ENCODE peak calls at places on chromosome X, in nine cellular contexts. C is Karpas-422; X is GM23338; Y is left ventricle myocardium inferior; Z is lower leg skin; P is BJ; H is endodermal cell; M is CD4-positive, alpha-beta memory T cell; A is aorta. J is an unnamed sample.

GRCh38 chrX:70476934-70477733 is 32.5 kb downstream of the DLG3 start:
- DNase-seq in C (no peak), X (peak; percentile 59), Y (no peak), Z (no peak), P (peak; percentile 15), H (peak; percentile 82), M (no peak), A (no peak), J (no peak)

GRCh38 chrX:17413228-17413627 is 38.2 kb downstream of the NHS start:
- DNase-seq in C (no peak), X (no peak), Y (no peak), Z (no peak), P (peak; percentile 56), H (no peak), M (no peak), A (no peak), J (no peak)

GRCh38 chrX:71619193-71619592 is 882 bp upstream of the CXCR3 start:
- DNase-seq in C (no peak), X (no peak), Y (no peak), Z (no peak), P (no peak), H (no peak), M (peak; percentile 89), A (peak; percentile 5), J (no peak)

GRCh38 chrX:154023276-154024000 is 3.7 kb upstream of the IRAK1 start:
- DNase-seq in C (no peak), X (no peak), Y (no peak), Z (no peak), P (no peak), H (no peak), M (no peak), A (no peak), J (no peak)

GRCh38 chrX:106331606-106332005 is 163.5 kb downstream of the PWWP3B start:
- DNase-seq in C (peak; percentile 45), X (no peak), Y (no peak), Z (no peak), P (no peak), H (no peak), M (no peak), A (no peak), J (no peak)

GRCh38 chrX:72128881-72129280 is 2.8 kb downstream of the RTL5 start:
- DNase-seq in C (no peak), X (peak; percentile 58), Y (no peak), Z (peak; percentile 82), P (no peak), H (peak; percentile 78), M (no peak), A (no peak), J (no peak)

GRCh38 chrX:123267220-123267619 is 83.1 kb downstream of the GRIA3 start:
- DNase-seq in C (no peak), X (no peak), Y (no peak), Z (no peak), P (no peak), H (no peak), M (no peak), A (no peak), J (no peak)

GRCh38 chrX:137568741-137569469 is 3.0 kb downstream of the ZIC3 start:
- DNase-seq in C (no peak), X (no peak), Y (no peak), Z (no peak), P (no peak), H (peak; percentile 69), M (no peak), A (no peak), J (no peak)

DNA sequence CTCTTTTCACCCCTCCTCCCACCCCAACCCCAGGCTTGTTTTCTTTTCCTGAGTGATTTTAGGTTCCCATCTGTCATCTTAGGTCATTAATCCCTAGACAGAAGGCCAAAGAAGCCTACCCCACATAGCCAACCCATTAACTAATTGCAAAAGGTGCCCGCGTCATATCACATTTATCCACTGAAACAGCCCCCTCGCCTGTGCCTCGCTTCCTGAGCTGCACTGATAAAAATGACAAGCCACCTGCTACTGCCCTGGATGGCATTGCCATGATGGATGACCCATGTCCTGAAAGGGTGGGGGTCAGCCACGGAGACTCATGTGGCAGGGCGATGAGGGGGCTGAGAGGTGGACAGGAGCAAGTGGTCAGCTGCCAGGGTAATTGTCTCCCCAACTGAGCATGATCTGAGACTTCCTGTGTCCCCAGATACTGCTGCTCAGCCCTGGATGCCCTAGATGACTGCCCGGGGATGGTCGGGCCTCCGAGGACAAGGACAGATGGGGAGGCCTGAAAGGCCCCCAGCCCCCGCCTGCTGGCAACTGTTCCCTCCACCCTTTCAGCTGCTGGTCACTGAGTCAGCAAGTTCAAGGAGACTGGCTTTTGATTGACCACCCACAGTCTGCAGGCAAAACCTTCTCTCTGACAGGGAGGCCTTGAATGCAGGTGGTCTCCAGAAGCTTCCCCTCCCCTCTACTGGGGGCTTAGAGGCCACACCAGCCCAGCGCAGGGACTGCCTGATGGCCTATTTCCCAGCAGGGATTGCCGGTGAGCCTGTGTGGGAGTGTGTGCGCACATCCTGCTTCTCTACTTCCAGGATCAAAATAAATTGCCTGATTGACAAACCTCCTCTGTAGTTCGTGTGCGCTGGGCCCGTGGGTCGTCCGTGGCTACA is 496.3 kb downstream of the BCOR start:
- DNase-seq in C (no peak), X (no peak), Y (no peak), Z (no peak), P (no peak), H (no peak), M (no peak), A (no peak), J (no peak)
- H3K4me3 ChIP-seq in C (no peak overlapping the region), X (no peak overlapping the region), Y (no peak overlapping the region), Z (no peak overlapping the region), P (no peak overlapping the region), H (no peak overlapping the region), M (no peak overlapping the region), A (no peak overlapping the region), J (no peak overlapping the region)

GRCh38 chrX:15815779-15816452 is 25.6 kb downstream of the ZRSR2 start:
- DNase-seq in C (peak; percentile 79), X (peak; percentile 63), Y (no peak), Z (no peak), P (no peak), H (peak; percentile 80), M (no peak), A (no peak), J (peak; percentile 42)

GRCh38 chrX:15816886-15817285 is 26.6 kb downstream of the ZRSR2 start:
- DNase-seq in C (no peak), X (peak; percentile 11), Y (no peak), Z (no peak), P (no peak), H (peak; percentile 50), M (peak; percentile 65), A (no peak), J (peak; percentile 81)

GRCh38 chrX:15820106-15821073 is 30.1 kb downstream of the ZRSR2 start:
- DNase-seq in C (no peak), X (no peak), Y (no peak), Z (no peak), P (no peak), H (no peak), M (no peak), A (no peak), J (no peak)

GRCh38 chrX:15814811-15815210 is 24.5 kb downstream of the ZRSR2 start:
- DNase-seq in C (no peak), X (no peak), Y (no peak), Z (no peak), P (no peak), H (no peak), M (no peak), A (no peak), J (no peak)

GRCh38 chrX:15816453-15816838 is 26.2 kb downstream of the ZRSR2 start:
- DNase-seq in C (no peak), X (peak; percentile 51), Y (no peak), Z (no peak), P (no peak), H (no peak), M (no peak), A (no peak), J (no peak)
- H3K4me3 ChIP-seq in C (no peak overlapping the region), X (no peak overlapping the region), Y (no peak overlapping the region), Z (no peak overlapping the region), P (no peak overlapping the region), H (no peak overlapping the region), M (no peak overlapping the region), A (no peak overlapping the region), J (no peak overlapping the region)

GRCh38 chrX:19674041-19674769 is 158.9 kb upstream of the MAP3K15 start:
- DNase-seq in C (no peak), X (no peak), Y (no peak), Z (no peak), P (no peak), H (no peak), M (no peak), A (no peak), J (no peak)

GRCh38 chrX:19670321-19670750 is 155.0 kb upstream of the MAP3K15 start:
- DNase-seq in C (no peak), X (no peak), Y (no peak), Z (no peak), P (no peak), H (no peak), M (no peak), A (no peak), J (no peak)

GRCh38 chrX:19673334-19674040 is 158.2 kb upstream of the MAP3K15 start:
- DNase-seq in C (no peak), X (no peak), Y (peak; percentile 58), Z (peak; percentile 87), P (peak; percentile 64), H (no peak), M (no peak), A (peak; percentile 83), J (no peak)

GRCh38 chrX:19672211-19672814 is 157.0 kb upstream of the MAP3K15 start:
- DNase-seq in C (no peak), X (no peak), Y (no peak), Z (no peak), P (no peak), H (no peak), M (no peak), A (no peak), J (no peak)

DNA sequence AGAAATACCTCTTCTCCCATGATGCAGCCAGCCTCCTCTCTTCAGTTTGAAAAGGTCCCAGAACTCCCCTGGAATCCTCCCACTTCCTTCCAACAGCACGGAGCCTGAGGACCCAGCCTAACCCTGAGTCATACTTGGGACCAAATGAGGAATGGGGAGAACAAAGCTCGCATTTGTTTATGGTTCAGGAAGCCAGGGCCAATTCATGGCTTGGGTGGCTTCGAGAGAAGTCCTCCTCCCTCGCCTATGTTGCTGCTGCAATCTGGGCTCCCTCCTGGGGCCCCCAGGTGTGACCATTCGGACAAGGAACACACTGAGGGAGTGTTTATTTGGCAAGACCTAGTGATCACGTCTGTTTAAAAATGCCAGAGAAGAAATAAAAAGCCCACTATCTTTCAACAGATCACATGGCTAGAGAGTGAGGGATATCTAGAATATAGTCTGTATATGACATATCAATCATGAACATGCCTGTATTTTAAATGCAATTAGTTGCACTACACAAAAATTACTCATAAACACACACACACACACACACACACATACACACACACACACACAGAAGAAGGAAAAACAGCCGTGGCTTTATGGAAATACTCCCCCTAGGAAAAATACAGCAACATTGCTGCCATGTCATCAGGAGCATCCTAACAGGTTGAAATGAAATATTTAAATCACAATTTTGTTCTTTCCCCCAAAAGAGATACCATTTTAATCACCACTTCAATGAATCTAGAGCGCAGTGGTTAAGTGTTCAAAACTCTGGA is 155.7 kb upstream of the MAP3K15 start:
- DNase-seq in C (no peak), X (peak; percentile 29), Y (peak; percentile 22), Z (no peak), P (no peak), H (peak; percentile 53), M (no peak), A (no peak), J (no peak)
- H3K4me3 ChIP-seq in C (no peak overlapping the region), X (no peak overlapping the region), Y (peak overlapping the region; percentile 41), Z (no peak overlapping the region), P (peak overlapping the region; percentile 28), H (no peak overlapping the region), M (no peak overlapping the region), A (no peak overlapping the region), J (no peak overlapping the region)

DNA sequence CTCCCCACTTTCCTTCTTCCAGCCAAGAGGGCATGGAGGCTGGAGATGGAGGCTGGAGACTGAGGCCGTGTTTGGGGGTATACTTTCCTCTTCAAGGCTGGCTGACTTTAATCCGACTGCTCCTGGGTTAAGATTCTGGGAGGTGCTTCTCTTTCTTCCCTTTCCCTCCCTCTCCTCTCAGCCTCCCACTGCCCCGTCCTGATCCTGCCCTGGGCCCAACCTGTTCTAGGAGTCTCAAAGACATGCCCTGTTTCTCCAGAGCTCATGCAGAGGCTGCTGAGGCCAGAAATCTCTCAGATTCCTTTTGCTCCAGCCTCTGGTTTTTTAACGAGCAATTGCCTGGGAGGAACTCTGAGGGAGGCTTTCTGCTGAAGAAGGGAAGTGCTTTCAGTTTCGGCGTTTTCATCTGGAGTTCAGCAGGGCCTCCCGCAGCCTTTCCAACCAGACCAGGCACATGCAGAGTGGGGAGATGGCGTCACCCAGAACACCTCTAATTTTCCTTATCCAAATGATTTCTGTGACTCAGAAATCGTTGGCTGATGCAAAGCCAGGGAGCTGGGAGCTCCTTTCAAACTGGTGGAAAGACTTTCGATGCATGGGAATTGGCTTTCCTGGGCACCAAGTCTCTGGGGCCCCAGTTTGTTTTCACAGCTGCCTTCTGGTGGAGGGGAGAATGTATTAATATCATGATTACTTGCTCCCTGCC is 34.5 kb upstream of the FAM9C start:
- DNase-seq in C (no peak), X (no peak), Y (peak; percentile 28), Z (no peak), P (peak; percentile 50), H (no peak), M (no peak), A (no peak), J (no peak)
- H3K4me3 ChIP-seq in C (no peak overlapping the region), X (no peak overlapping the region), Y (peak overlapping the region; percentile 41), Z (no peak overlapping the region), P (no peak overlapping the region), H (no peak overlapping the region), M (peak overlapping the region; percentile 27), A (no peak overlapping the region), J (no peak overlapping the region)

J was measured in Jurkat, Clone E6-1.